ENCODE peak calls at places on chromosomes 16 and 17, in six cellular contexts. W is adipocyte; D is kidney; J is CD4-positive, CD25-positive, alpha-beta regulatory T cell; M is HCT116; X is adrenal gland. B is an unnamed sample.
A peak's percentile ranks its signal among the peaks of the same experiment; 100 is the strongest.

GRCh38 chr16:69932228-69932627 is 18.9 kb upstream of the CLEC18A start:
- DNase-seq in M (no peak), X (no peak), W (no peak), J (no peak), D (no peak), B (no peak)

GRCh38 chr16:86862596-86862995 is 284.2 kb downstream of the FOXL1 start:
- DNase-seq in D (no peak), M (no peak), W (no peak), X (no peak), J (no peak), B (no peak)

GRCh38 chr17:38870259-38871165 is 654 bp downstream of the LASP1 start:
- DNase-seq in D (peak; percentile 94), X (peak; percentile 74), J (peak; percentile 71), M (no peak), W (peak; percentile 81), B (no peak)

GRCh38 chr16:8173111-8173644 is 417.1 kb downstream of the TMEM114 start:
- DNase-seq in M (peak; percentile 23), J (no peak), X (peak; percentile 57), W (peak; percentile 28), D (no peak), B (peak; percentile 74)

GRCh38 chr16:84024854-84025253 is 17.7 kb downstream of the SLC38A8 start:
- DNase-seq in J (no peak), W (peak; percentile 82), D (no peak), X (no peak), M (no peak), B (no peak)

GRCh38 chr17:47072881-47073280 is 93.8 kb upstream of the RPRML start:
- DNase-seq in W (no peak), J (no peak), M (no peak), X (no peak), D (no peak), B (no peak)

GRCh38 chr17:10349403-10349802 is 23.4 kb downstream of the MYH13 start:
- DNase-seq in J (no peak), W (no peak), D (no peak), M (peak; percentile 19), X (no peak), B (peak; percentile 30)

GRCh38 chr17:83203472-83204221 is 124.2 kb downstream of the METRNL start:
- DNase-seq in X (no peak), D (peak; percentile 84), J (no peak), M (no peak), W (no peak), B (no peak)

GRCh38 chr16:56301391-56301850 is 110.1 kb downstream of the GNAO1 start:
- DNase-seq in X (no peak), D (peak; percentile 12), J (no peak), W (peak; percentile 33), M (no peak), B (peak; percentile 19)

GRCh38 chr17:72302735-72303134 is 181.9 kb downstream of the SOX9 start:
- DNase-seq in M (no peak), X (no peak), J (no peak), W (no peak), D (no peak), B (no peak)

GRCh38 chr17:41082565-41083136 is 1.3 kb upstream of the KRTAP4-7 start:
- DNase-seq in D (no peak), W (peak; percentile 44), J (no peak), X (no peak), M (no peak), B (no peak)

GRCh38 chr17:44922746-44923470 is 7.6 kb upstream of the GFAP start:
- DNase-seq in W (no peak), D (peak; percentile 50), M (no peak), X (peak; percentile 8), J (no peak), B (no peak)

GRCh38 chr16:65783709-65784474 is 582.6 kb upstream of the CDH5 start:
- DNase-seq in W (peak; percentile 22), M (no peak), D (no peak), J (no peak), X (no peak), B (no peak)

GRCh38 chr17:31096106-31096436 is 1.3 kb downstream of the NF1 start:
- DNase-seq in X (no peak), M (no peak), D (no peak), W (no peak), J (no peak), B (no peak)

GRCh38 chr16:21994856-21995465 is 6.0 kb downstream of the PDZD9 start:
- DNase-seq in W (no peak), X (no peak), J (no peak), D (no peak), M (no peak), B (peak; percentile 20)

GRCh38 chr16:81703177-81704155 is 75.6 kb upstream of the PLCG2 start:
- DNase-seq in D (peak; percentile 66), W (peak; percentile 83), X (peak; percentile 73), J (no peak), M (peak; percentile 26), B (no peak)

GRCh38 chr17:31321971-31322370 is 549 bp upstream of the EVI2A start:
- DNase-seq in X (no peak), M (no peak), J (no peak), D (no peak), W (no peak), B (no peak)

GRCh38 chr16:12295395-12295794 is 318.9 kb downstream of the SNX29 start:
- DNase-seq in D (no peak), W (peak; percentile 8), X (no peak), M (no peak), J (no peak), B (no peak)

GRCh38 chr17:27824745-27825144 is 24.4 kb upstream of the NOS2 start:
- DNase-seq in W (no peak), X (no peak), M (no peak), D (no peak), J (no peak), B (no peak)

GRCh38 chr16:8972843-8973586 is 9.3 kb upstream of the USP7 start:
- DNase-seq in J (no peak), X (no peak), D (no peak), W (peak; percentile 87), M (no peak), B (no peak)

GRCh38 chr17:81646869-81647600 is 9.3 kb downstream of the PDE6G start:
- DNase-seq in M (no peak), X (no peak), D (peak; percentile 22), J (no peak), W (no peak), B (no peak)

GRCh38 chr16:67170168-67170947 is at the start of gene NOL3:
- DNase-seq in X (peak; percentile 92), M (no peak), D (peak; percentile 95), J (no peak), W (peak; percentile 93), B (peak; percentile 49)

GRCh38 chr17:47816111-47816735 is 5.4 kb downstream of the OSBPL7 start:
- DNase-seq in X (no peak), J (no peak), M (no peak), D (no peak), W (no peak), B (no peak)

GRCh38 chr16:10951016-10951415 is 6.7 kb downstream of the CLEC16A start:
- DNase-seq in D (no peak), X (no peak), W (no peak), J (no peak), M (no peak), B (no peak)

GRCh38 chr16:3076577-3076976 is 11.1 kb downstream of the IL32 start:
- DNase-seq in X (no peak), W (no peak), D (peak; percentile 48), M (no peak), J (no peak), B (peak; percentile 58)

GRCh38 chr16:62889097-62889496 is 852.9 kb upstream of the CDH8 start:
- DNase-seq in D (no peak), J (no peak), X (no peak), W (no peak), M (no peak), B (no peak)

GRCh38 chr17:40552806-40553693 is 12.2 kb downstream of the CCR7 start:
- DNase-seq in X (peak; percentile 7), W (no peak), M (no peak), D (no peak), J (no peak), B (no peak)

GRCh38 chr17:76540381-76541300 is 797 bp downstream of the PRCD start:
- DNase-seq in J (no peak), W (peak; percentile 98), M (peak; percentile 93), X (peak; percentile 93), D (peak; percentile 97), B (peak; percentile 59)

GRCh38 chr17:76538941-76539340 is 903 bp upstream of the PRCD start:
- DNase-seq in D (peak; percentile 37), J (no peak), W (no peak), M (no peak), X (no peak), B (no peak)

GRCh38 chr17:76537578-76538280 is at the start of gene CYGB:
- DNase-seq in X (peak; percentile 26), M (no peak), D (peak; percentile 80), W (peak; percentile 65), J (no peak), B (no peak)

GRCh38 chr17:76538281-76538931 is 897 bp upstream of the CYGB start:
- DNase-seq in J (no peak), D (peak; percentile 80), M (no peak), W (no peak), X (peak; percentile 25), B (no peak)

GRCh38 chr17:76539631-76540271 is at the start of gene PRCD:
- DNase-seq in M (no peak), W (no peak), D (peak; percentile 65), J (no peak), X (peak; percentile 22), B (no peak)
- H3K4me3 ChIP-seq in M (peak within 1 kb of the TSS; percentile 57), W (peak within 1 kb of the TSS; percentile 75), D (peak within 1 kb of the TSS; percentile 56), J (no peak within 1 kb of the TSS), X (no peak within 1 kb of the TSS), B (no peak within 1 kb of the TSS)

GRCh38 chr17:52158450-52159042 is at the start of gene CA10:
- DNase-seq in J (no peak), D (peak; percentile 75), W (no peak), M (no peak), X (no peak), B (no peak)
- H3K4me3 ChIP-seq in J (no peak within 1 kb of the TSS), D (peak within 1 kb of the TSS; percentile 57), W (no peak within 1 kb of the TSS), M (no peak within 1 kb of the TSS), X (no peak within 1 kb of the TSS), B (no peak within 1 kb of the TSS)

GRCh38 chr17:57578608-57578990 is 166.5 kb downstream of the CCDC182 start:
- DNase-seq in M (no peak), D (peak; percentile 23), X (no peak), W (peak; percentile 16), J (no peak), B (no peak)
- H3K4me3 ChIP-seq in M (no peak overlapping the region), D (no peak overlapping the region), X (no peak overlapping the region), W (peak overlapping the region; percentile 74), J (no peak overlapping the region), B (no peak overlapping the region)

GRCh38 chr17:37744633-37744927 is 279 bp downstream of the HNF1B start:
- DNase-seq in D (no peak), X (no peak), M (no peak), W (no peak), J (no peak), B (no peak)
- H3K4me3 ChIP-seq in D (peak overlapping the region; percentile 89), X (no peak overlapping the region), M (peak overlapping the region; percentile 62), W (no peak overlapping the region), J (no peak overlapping the region), B (no peak overlapping the region)

GRCh38 chr17:50263293-50264262 is 10.7 kb upstream of the TMEM92 start:
- DNase-seq in X (no peak), J (no peak), D (peak; percentile 47), W (no peak), M (no peak), B (no peak)
- H3K4me3 ChIP-seq in X (no peak overlapping the region), J (no peak overlapping the region), D (no peak overlapping the region), W (peak overlapping the region; percentile 53), M (no peak overlapping the region), B (no peak overlapping the region)